ENCODE peak calls at places on chromosomes 16 and 17, in four cellular contexts. X is EH, F is neural crest cell, Z is GM12878. D is an unnamed sample.

GRCh38 chr17:47776330-47777197 is 43.5 kb downstream of the TBX21 start:
- DNase-seq in Z (no peak), X (peak), F (peak), D (no peak)

GRCh38 chr16:57998992-57999365 is 1.5 kb downstream of the ZNF319 start:
- DNase-seq in X (no peak), Z (no peak), F (no peak), D (no peak)

GRCh38 chr16:78443780-78444422 is 344.4 kb downstream of the WWOX start:
- DNase-seq in Z (no peak), X (no peak), F (no peak), D (no peak)

GRCh38 chr16:56303066-56303705 is 111.9 kb downstream of the GNAO1 start:
- DNase-seq in F (no peak), Z (no peak), X (no peak), D (no peak)

GRCh38 chr16:76539609-76540008 is 262.4 kb downstream of the CNTNAP4 start:
- DNase-seq in Z (no peak), F (no peak), X (no peak), D (no peak)

GRCh38 chr17:47618416-47618815 is 31.3 kb upstream of the KPNB1 start:
- DNase-seq in F (no peak), Z (no peak), X (peak), D (no peak)

GRCh38 chr17:73552300-73553088 is 91.8 kb downstream of the SDK2 start:
- DNase-seq in X (no peak), F (no peak), Z (no peak), D (no peak)

GRCh38 chr16:11128211-11129123 is 127.5 kb downstream of the SOCS1 start:
- DNase-seq in X (peak), F (no peak), Z (no peak), D (no peak)

GRCh38 chr16:19382887-19383816 is 34.5 kb upstream of the TMC5 start:
- DNase-seq in F (no peak), X (no peak), Z (no peak), D (no peak)

GRCh38 chr17:62720126-62720850 is 87.8 kb downstream of the MARCHF10 start:
- DNase-seq in F (no peak), X (no peak), Z (peak), D (no peak)

GRCh38 chr16:21263640-21264211 is 14.4 kb downstream of the CRYM start:
- DNase-seq in F (no peak), X (peak), Z (peak), D (no peak)

GRCh38 chr17:47763913-47764582 is 31.0 kb downstream of the TBX21 start:
- DNase-seq in F (no peak), X (no peak), Z (no peak), D (no peak)

GRCh38 chr16:8921626-8921984 is 39.5 kb downstream of the LITAFD start:
- DNase-seq in X (no peak), F (no peak), Z (no peak), D (no peak)

GRCh38 chr17:50181155-50181554 is 15.3 kb downstream of the SGCA start:
- DNase-seq in X (no peak), F (no peak), Z (no peak), D (no peak)

GRCh38 chr16:297832-298231 is 14.9 kb downstream of the PDIA2 start:
- DNase-seq in X (no peak), Z (no peak), F (no peak), D (no peak)

GRCh38 chr16:88526008-88526905 is 43.9 kb upstream of the ZC3H18 start:
- DNase-seq in F (no peak), Z (no peak), X (no peak), D (no peak)

GRCh38 chr17:40404003-40404402 is 13.7 kb downstream of the TOP2A start:
- DNase-seq in Z (no peak), F (no peak), X (no peak), D (no peak)

GRCh38 chr16:77171750-77172635 is 19.0 kb upstream of the MON1B start:
- DNase-seq in X (peak), Z (no peak), F (peak), D (no peak)

GRCh38 chr17:5789443-5789842 is 205.1 kb upstream of the NLRP1 start:
- DNase-seq in Z (no peak), F (peak), X (no peak), D (no peak)

GRCh38 chr17:50872710-50873424 is 6.7 kb upstream of the TOB1 start:
- DNase-seq in X (peak), Z (no peak), F (no peak), D (no peak)

GRCh38 chr16:898761-899677 is 71.8 kb downstream of the LMF1 start:
- DNase-seq in Z (no peak), X (no peak), F (no peak), D (no peak)